ENCODE peak calls at places on chromosome 16, in nine cellular contexts. One of them, this sample, is unnamed.

GRCh38 chr16:70396209-70396904 is 42.5 kb downstream of the ST3GAL2 start:
- DNase-seq in GM23338: no peak
- DNase-seq in MM.1S: peak
- DNase-seq in OCI-LY7: no peak
- DNase-seq in GM23248: peak
- DNase-seq in hepatocyte: peak
- DNase-seq in PC-3: no peak
- DNase-seq in HCT116: no peak
- DNase-seq in SK-N-SH: peak
- DNase-seq in this sample: no peak

GRCh38 chr16:492211-492875 is 35.2 kb upstream of the CAPN15 start:
- DNase-seq in HCT116: no peak
- DNase-seq in GM23248: no peak
- DNase-seq in hepatocyte: no peak
- DNase-seq in SK-N-SH: no peak
- DNase-seq in PC-3: no peak
- DNase-seq in GM23338: no peak
- DNase-seq in MM.1S: no peak
- DNase-seq in OCI-LY7: no peak
- DNase-seq in this sample: peak

GRCh38 chr16:51388516-51388951 is 237.5 kb upstream of the SALL1 start:
- DNase-seq in PC-3: no peak
- DNase-seq in GM23338: no peak
- DNase-seq in SK-N-SH: no peak
- DNase-seq in hepatocyte: no peak
- DNase-seq in GM23248: peak
- DNase-seq in MM.1S: no peak
- DNase-seq in HCT116: no peak
- DNase-seq in OCI-LY7: no peak
- DNase-seq in this sample: no peak

GRCh38 chr16:71626018-71626857 is at the start of gene MARVELD3:
- DNase-seq in GM23338: peak
- DNase-seq in MM.1S: peak
- DNase-seq in HCT116: peak
- DNase-seq in hepatocyte: peak
- DNase-seq in PC-3: peak
- DNase-seq in OCI-LY7: no peak
- DNase-seq in GM23248: peak
- DNase-seq in SK-N-SH: peak
- DNase-seq in this sample: peak

GRCh38 chr16:77306050-77306616 is 106.9 kb downstream of the SYCE1L start:
- DNase-seq in GM23338: no peak
- DNase-seq in OCI-LY7: no peak
- DNase-seq in MM.1S: no peak
- DNase-seq in PC-3: peak
- DNase-seq in SK-N-SH: no peak
- DNase-seq in GM23248: no peak
- DNase-seq in hepatocyte: no peak
- DNase-seq in HCT116: no peak
- DNase-seq in this sample: no peak

GRCh38 chr16:65534121-65534528 is 412.3 kb upstream of the CDH11 start:
- DNase-seq in SK-N-SH: no peak
- DNase-seq in PC-3: peak
- DNase-seq in hepatocyte: no peak
- DNase-seq in GM23248: peak
- DNase-seq in GM23338: no peak
- DNase-seq in HCT116: no peak
- DNase-seq in OCI-LY7: no peak
- DNase-seq in MM.1S: no peak
- DNase-seq in this sample: no peak

GRCh38 chr16:11734025-11734652 is 8.5 kb downstream of the TXNDC11 start:
- DNase-seq in PC-3: no peak
- DNase-seq in hepatocyte: no peak
- DNase-seq in GM23338: no peak
- DNase-seq in MM.1S: peak
- DNase-seq in HCT116: no peak
- DNase-seq in SK-N-SH: no peak
- DNase-seq in OCI-LY7: peak
- DNase-seq in GM23248: no peak
- DNase-seq in this sample: no peak

GRCh38 chr16:24668481-24669001 is 60.9 kb upstream of the TNRC6A start:
- DNase-seq in GM23248: peak
- DNase-seq in MM.1S: no peak
- DNase-seq in HCT116: no peak
- DNase-seq in OCI-LY7: no peak
- DNase-seq in hepatocyte: no peak
- DNase-seq in GM23338: no peak
- DNase-seq in PC-3: no peak
- DNase-seq in SK-N-SH: no peak
- DNase-seq in this sample: no peak

GRCh38 chr16:15807603-15808009 is 49.2 kb downstream of the MYH11 start:
- DNase-seq in OCI-LY7: no peak
- DNase-seq in hepatocyte: no peak
- DNase-seq in PC-3: no peak
- DNase-seq in GM23248: no peak
- DNase-seq in HCT116: no peak
- DNase-seq in MM.1S: no peak
- DNase-seq in GM23338: peak
- DNase-seq in SK-N-SH: no peak
- DNase-seq in this sample: peak

GRCh38 chr16:3022697-3023414 is 886 bp downstream of the HCFC1R1 start:
- DNase-seq in MM.1S: peak
- DNase-seq in PC-3: no peak
- DNase-seq in HCT116: no peak
- DNase-seq in SK-N-SH: no peak
- DNase-seq in GM23338: no peak
- DNase-seq in hepatocyte: no peak
- DNase-seq in GM23248: peak
- DNase-seq in OCI-LY7: peak
- DNase-seq in this sample: no peak

GRCh38 chr16:21001262-21001661 is 100.7 kb downstream of the LYRM1 start:
- DNase-seq in GM23338: peak
- DNase-seq in SK-N-SH: peak
- DNase-seq in GM23248: peak
- DNase-seq in PC-3: peak
- DNase-seq in OCI-LY7: peak
- DNase-seq in MM.1S: peak
- DNase-seq in HCT116: peak
- DNase-seq in hepatocyte: no peak
- DNase-seq in this sample: peak

GRCh38 chr16:79218358-79218757 is 382.2 kb downstream of the MAF start:
- DNase-seq in OCI-LY7: no peak
- DNase-seq in SK-N-SH: no peak
- DNase-seq in HCT116: no peak
- DNase-seq in GM23248: no peak
- DNase-seq in hepatocyte: no peak
- DNase-seq in PC-3: no peak
- DNase-seq in MM.1S: no peak
- DNase-seq in GM23338: no peak
- DNase-seq in this sample: no peak

GRCh38 chr16:17590711-17591654 is 120.2 kb upstream of the XYLT1 start:
- DNase-seq in HCT116: no peak
- DNase-seq in hepatocyte: no peak
- DNase-seq in PC-3: no peak
- DNase-seq in SK-N-SH: no peak
- DNase-seq in OCI-LY7: no peak
- DNase-seq in GM23338: no peak
- DNase-seq in MM.1S: no peak
- DNase-seq in GM23248: peak
- DNase-seq in this sample: no peak

GRCh38 chr16:59878999-59879398 is 1144.9 kb upstream of the GOT2 start:
- DNase-seq in PC-3: peak
- DNase-seq in hepatocyte: no peak
- DNase-seq in GM23338: no peak
- DNase-seq in GM23248: no peak
- DNase-seq in OCI-LY7: no peak
- DNase-seq in SK-N-SH: no peak
- DNase-seq in MM.1S: no peak
- DNase-seq in HCT116: no peak
- DNase-seq in this sample: no peak

GRCh38 chr16:79265701-79266100 is 334.8 kb downstream of the MAF start:
- DNase-seq in SK-N-SH: no peak
- DNase-seq in hepatocyte: no peak
- DNase-seq in HCT116: no peak
- DNase-seq in GM23248: no peak
- DNase-seq in PC-3: no peak
- DNase-seq in OCI-LY7: no peak
- DNase-seq in MM.1S: no peak
- DNase-seq in GM23338: no peak
- DNase-seq in this sample: no peak

GRCh38 chr16:15650698-15651161 is 685 bp downstream of the NDE1 start:
- DNase-seq in GM23338: peak
- DNase-seq in SK-N-SH: peak
- DNase-seq in OCI-LY7: peak
- DNase-seq in MM.1S: peak
- DNase-seq in PC-3: peak
- DNase-seq in HCT116: no peak
- DNase-seq in hepatocyte: peak
- DNase-seq in GM23248: peak
- DNase-seq in this sample: peak

GRCh38 chr16:24035127-24035842 is 199.5 kb downstream of the PRKCB start:
- DNase-seq in HCT116: no peak
- DNase-seq in GM23248: no peak
- DNase-seq in hepatocyte: no peak
- DNase-seq in PC-3: no peak
- DNase-seq in GM23338: no peak
- DNase-seq in MM.1S: no peak
- DNase-seq in SK-N-SH: no peak
- DNase-seq in OCI-LY7: no peak
- DNase-seq in this sample: peak

GRCh38 chr16:1492923-1493745 is at the start of gene TELO2:
- DNase-seq in GM23248: peak
- DNase-seq in hepatocyte: peak
- DNase-seq in OCI-LY7: peak
- DNase-seq in PC-3: peak
- DNase-seq in SK-N-SH: peak
- DNase-seq in GM23338: peak
- DNase-seq in HCT116: peak
- DNase-seq in MM.1S: peak
- DNase-seq in this sample: peak

GRCh38 chr16:53664724-53665345 is 38.8 kb downstream of the RPGRIP1L start:
- DNase-seq in GM23248: peak
- DNase-seq in GM23338: no peak
- DNase-seq in PC-3: no peak
- DNase-seq in SK-N-SH: no peak
- DNase-seq in HCT116: no peak
- DNase-seq in OCI-LY7: no peak
- DNase-seq in MM.1S: no peak
- DNase-seq in hepatocyte: peak
- DNase-seq in this sample: no peak
- H2AFZ ChIP-seq in GM23248: peak
- H2AFZ ChIP-seq in GM23338: no peak
- H2AFZ ChIP-seq in PC-3: no peak
- H2AFZ ChIP-seq in SK-N-SH: no peak
- H2AFZ ChIP-seq in HCT116: no peak
- H2AFZ ChIP-seq in OCI-LY7: no peak
- H2AFZ ChIP-seq in MM.1S: no peak
- H2AFZ ChIP-seq in hepatocyte: no peak
- H2AFZ ChIP-seq in this sample: no peak

DNA sequence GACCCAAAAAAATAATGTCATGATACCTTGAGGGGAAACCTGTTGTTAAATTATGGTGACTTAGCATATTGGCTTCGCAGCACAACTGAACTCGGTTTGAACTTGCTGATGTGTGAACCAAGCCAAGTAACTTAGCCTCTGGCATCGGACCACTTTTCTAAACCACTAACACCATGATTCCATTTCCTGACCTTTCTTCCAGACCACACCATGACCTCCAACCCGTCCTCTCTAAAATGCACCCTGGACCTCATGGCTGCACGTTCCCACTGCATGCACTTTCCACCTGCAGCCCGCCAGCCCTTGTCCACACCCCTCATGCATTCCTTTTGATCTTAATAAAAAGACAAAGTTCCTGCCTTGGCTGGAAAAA is 29.3 kb downstream of the DYNLRB2 start:
- DNase-seq in GM23248: no peak
- DNase-seq in GM23338: no peak
- DNase-seq in OCI-LY7: no peak
- DNase-seq in PC-3: peak
- DNase-seq in HCT116: no peak
- DNase-seq in hepatocyte: peak
- DNase-seq in MM.1S: no peak
- DNase-seq in SK-N-SH: no peak
- DNase-seq in this sample: no peak
- TF ChIP-seq EZH2phosphoT487 in GM23248: no peak
- TF ChIP-seq EZH2phosphoT487 in GM23338: no peak
- TF ChIP-seq EZH2phosphoT487 in OCI-LY7: no peak
- TF ChIP-seq EZH2phosphoT487 in PC-3: no peak
- TF ChIP-seq EZH2phosphoT487 in HCT116: no peak
- TF ChIP-seq EZH2phosphoT487 in hepatocyte: no peak
- TF ChIP-seq EZH2phosphoT487 in MM.1S: no peak
- TF ChIP-seq EZH2phosphoT487 in SK-N-SH: no peak
- TF ChIP-seq EZH2phosphoT487 in this sample: no peak

DNA sequence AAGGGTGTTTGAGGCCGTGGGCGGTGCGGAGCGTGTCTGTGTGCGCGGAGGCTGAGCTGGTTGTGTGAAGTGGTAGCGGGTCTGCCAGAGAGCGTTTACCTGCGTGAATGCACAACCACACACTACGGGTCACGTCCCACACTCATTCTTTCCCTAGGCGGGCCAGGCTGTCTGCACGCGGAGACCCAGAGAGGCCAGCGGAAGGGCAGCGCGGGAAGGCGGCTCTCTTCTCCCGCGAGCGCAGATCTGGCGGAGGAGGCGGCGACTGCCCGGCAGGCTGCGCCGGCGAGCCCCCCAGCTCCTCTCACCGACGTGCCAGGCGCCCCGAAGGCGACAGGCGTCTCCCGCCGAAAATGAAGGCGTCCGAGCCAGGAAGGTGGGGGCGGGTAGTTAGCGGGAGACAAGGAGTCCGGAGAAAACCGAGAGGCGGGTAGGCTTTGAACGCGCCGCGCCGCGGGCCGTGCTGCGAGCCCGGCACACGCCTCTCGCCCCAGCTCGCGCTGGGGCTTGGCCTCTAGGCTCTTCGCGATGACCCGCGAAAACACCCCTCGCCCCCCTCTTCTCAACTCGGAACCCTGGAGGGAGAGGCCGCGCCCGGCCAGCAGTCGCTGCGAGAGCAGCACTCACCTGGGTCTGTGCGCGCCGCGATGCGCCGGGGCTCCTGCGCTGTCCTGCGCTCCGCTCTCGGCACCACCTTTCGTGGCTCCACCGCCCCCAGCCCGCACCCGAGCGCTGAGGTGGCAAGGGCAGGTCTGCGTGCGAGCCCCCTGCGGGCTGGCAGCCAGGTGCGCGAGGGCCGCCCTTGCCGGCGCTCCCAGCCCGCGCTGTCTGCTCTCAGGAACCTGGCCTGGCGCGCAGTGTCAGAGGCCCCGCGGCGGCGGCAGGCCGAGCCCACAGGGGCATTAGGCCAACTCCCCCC is 2.0 kb upstream of the FOXF1 start:
- DNase-seq in GM23338: peak
- DNase-seq in MM.1S: no peak
- DNase-seq in HCT116: no peak
- DNase-seq in SK-N-SH: no peak
- DNase-seq in PC-3: no peak
- DNase-seq in GM23248: peak
- DNase-seq in hepatocyte: no peak
- DNase-seq in OCI-LY7: no peak
- DNase-seq in this sample: peak
- H3K4me2 ChIP-seq in GM23338: peak
- H3K4me2 ChIP-seq in MM.1S: no peak
- H3K4me2 ChIP-seq in HCT116: peak
- H3K4me2 ChIP-seq in SK-N-SH: peak
- H3K4me2 ChIP-seq in PC-3: no peak
- H3K4me2 ChIP-seq in GM23248: peak
- H3K4me2 ChIP-seq in hepatocyte: peak
- H3K4me2 ChIP-seq in OCI-LY7: no peak
- H3K4me2 ChIP-seq in this sample: peak

GRCh38 chr16:74709477-74709877 is 8.8 kb upstream of the MLKL start:
- DNase-seq in OCI-LY7: peak
- DNase-seq in GM23338: peak
- DNase-seq in HCT116: peak
- DNase-seq in PC-3: peak
- DNase-seq in MM.1S: peak
- DNase-seq in GM23248: peak
- DNase-seq in SK-N-SH: peak
- DNase-seq in hepatocyte: peak
- DNase-seq in this sample: peak
- H2AFZ ChIP-seq in OCI-LY7: peak
- H2AFZ ChIP-seq in GM23338: peak
- H2AFZ ChIP-seq in HCT116: peak
- H2AFZ ChIP-seq in PC-3: no peak
- H2AFZ ChIP-seq in MM.1S: peak
- H2AFZ ChIP-seq in GM23248: no peak
- H2AFZ ChIP-seq in SK-N-SH: no peak
- H2AFZ ChIP-seq in hepatocyte: no peak
- H2AFZ ChIP-seq in this sample: no peak

This sample was measured in neural progenitor cell.